ENCODE peak calls at places on chromosomes 16 and 17, in seven cellular contexts. One of them, this sample, is unnamed.

GRCh38 chr16:441447-441846 is 16.0 kb downstream of the RAB11FIP3 start:
- DNase-seq in tibial artery: no peak
- DNase-seq in cardiac fibroblast: no peak
- DNase-seq in B cell: no peak
- DNase-seq in ovary: no peak
- DNase-seq in RWPE1: no peak
- DNase-seq in PC-9: no peak
- DNase-seq in this sample: no peak

GRCh38 chr17:301681-302299 is 50.8 kb downstream of the RPH3AL start:
- DNase-seq in ovary: no peak
- DNase-seq in B cell: peak
- DNase-seq in RWPE1: peak
- DNase-seq in tibial artery: no peak
- DNase-seq in cardiac fibroblast: peak
- DNase-seq in PC-9: peak
- DNase-seq in this sample: peak

GRCh38 chr17:42577532-42578281 is at the start of gene PSMC3IP:
- DNase-seq in tibial artery: peak
- DNase-seq in ovary: peak
- DNase-seq in PC-9: peak
- DNase-seq in RWPE1: peak
- DNase-seq in cardiac fibroblast: peak
- DNase-seq in B cell: peak
- DNase-seq in this sample: peak

GRCh38 chr16:15966420-15967222 is 17.2 kb downstream of the ABCC1 start:
- DNase-seq in RWPE1: peak
- DNase-seq in cardiac fibroblast: peak
- DNase-seq in ovary: no peak
- DNase-seq in B cell: no peak
- DNase-seq in tibial artery: no peak
- DNase-seq in PC-9: peak
- DNase-seq in this sample: no peak

GRCh38 chr16:30820952-30821421 is 34.0 kb upstream of the ZNF629 start:
- DNase-seq in ovary: no peak
- DNase-seq in PC-9: no peak
- DNase-seq in cardiac fibroblast: no peak
- DNase-seq in tibial artery: no peak
- DNase-seq in RWPE1: no peak
- DNase-seq in B cell: no peak
- DNase-seq in this sample: peak

GRCh38 chr17:9908649-9909042 is 3.6 kb upstream of the RCVRN start:
- DNase-seq in tibial artery: no peak
- DNase-seq in cardiac fibroblast: no peak
- DNase-seq in B cell: no peak
- DNase-seq in ovary: no peak
- DNase-seq in RWPE1: no peak
- DNase-seq in PC-9: no peak
- DNase-seq in this sample: no peak

GRCh38 chr16:75251280-75252048 is at the start of gene BCAR1:
- DNase-seq in RWPE1: peak
- DNase-seq in ovary: peak
- DNase-seq in cardiac fibroblast: peak
- DNase-seq in PC-9: peak
- DNase-seq in tibial artery: peak
- DNase-seq in B cell: no peak
- DNase-seq in this sample: peak

GRCh38 chr17:37745801-37746426 is 1.1 kb upstream of the HNF1B start:
- DNase-seq in PC-9: no peak
- DNase-seq in ovary: no peak
- DNase-seq in tibial artery: no peak
- DNase-seq in RWPE1: no peak
- DNase-seq in B cell: no peak
- DNase-seq in cardiac fibroblast: no peak
- DNase-seq in this sample: no peak

GRCh38 chr17:66915204-66915611 is 49.3 kb upstream of the CACNG4 start:
- DNase-seq in RWPE1: peak
- DNase-seq in B cell: no peak
- DNase-seq in tibial artery: no peak
- DNase-seq in PC-9: peak
- DNase-seq in ovary: no peak
- DNase-seq in cardiac fibroblast: peak
- DNase-seq in this sample: no peak

GRCh38 chr16:8915722-8916321 is 33.7 kb downstream of the LITAFD start:
- DNase-seq in ovary: no peak
- DNase-seq in B cell: no peak
- DNase-seq in PC-9: no peak
- DNase-seq in tibial artery: no peak
- DNase-seq in cardiac fibroblast: no peak
- DNase-seq in RWPE1: no peak
- DNase-seq in this sample: no peak

GRCh38 chr16:82070656-82071369 is 35.8 kb downstream of the HSD17B2 start:
- DNase-seq in cardiac fibroblast: peak
- DNase-seq in ovary: no peak
- DNase-seq in RWPE1: peak
- DNase-seq in PC-9: no peak
- DNase-seq in B cell: no peak
- DNase-seq in tibial artery: no peak
- DNase-seq in this sample: no peak

GRCh38 chr17:9226794-9227135 is 205.5 kb downstream of the NTN1 start:
- DNase-seq in RWPE1: no peak
- DNase-seq in tibial artery: no peak
- DNase-seq in B cell: no peak
- DNase-seq in PC-9: no peak
- DNase-seq in ovary: no peak
- DNase-seq in cardiac fibroblast: no peak
- DNase-seq in this sample: peak

GRCh38 chr17:11331790-11332526 is 90.9 kb downstream of the SHISA6 start:
- DNase-seq in B cell: no peak
- DNase-seq in ovary: no peak
- DNase-seq in cardiac fibroblast: no peak
- DNase-seq in tibial artery: no peak
- DNase-seq in RWPE1: no peak
- DNase-seq in PC-9: no peak
- DNase-seq in this sample: no peak

GRCh38 chr17:11330871-11331270 is 89.9 kb downstream of the SHISA6 start:
- DNase-seq in tibial artery: no peak
- DNase-seq in cardiac fibroblast: peak
- DNase-seq in ovary: no peak
- DNase-seq in RWPE1: no peak
- DNase-seq in B cell: no peak
- DNase-seq in PC-9: no peak
- DNase-seq in this sample: no peak

GRCh38 chr17:11336290-11336995 is 95.4 kb downstream of the SHISA6 start:
- DNase-seq in cardiac fibroblast: no peak
- DNase-seq in B cell: no peak
- DNase-seq in RWPE1: no peak
- DNase-seq in tibial artery: no peak
- DNase-seq in ovary: no peak
- DNase-seq in PC-9: no peak
- DNase-seq in this sample: no peak

GRCh38 chr17:11334493-11334892 is 93.5 kb downstream of the SHISA6 start:
- DNase-seq in PC-9: no peak
- DNase-seq in RWPE1: no peak
- DNase-seq in ovary: no peak
- DNase-seq in tibial artery: no peak
- DNase-seq in B cell: no peak
- DNase-seq in cardiac fibroblast: no peak
- DNase-seq in this sample: no peak

GRCh38 chr17:11332706-11333105 is 91.7 kb downstream of the SHISA6 start:
- DNase-seq in ovary: no peak
- DNase-seq in PC-9: no peak
- DNase-seq in tibial artery: no peak
- DNase-seq in RWPE1: no peak
- DNase-seq in cardiac fibroblast: no peak
- DNase-seq in B cell: no peak
- DNase-seq in this sample: no peak
- TF ChIP-seq CTCF in ovary: no peak
- TF ChIP-seq CTCF in PC-9: no peak
- TF ChIP-seq CTCF in tibial artery: no peak
- TF ChIP-seq CTCF in RWPE1: no peak
- TF ChIP-seq CTCF in cardiac fibroblast: no peak
- TF ChIP-seq CTCF in B cell: no peak
- TF ChIP-seq CTCF in this sample: no peak

GRCh38 chr17:49545007-49545660 is 30.5 kb upstream of the NXPH3 start:
- DNase-seq in B cell: no peak
- DNase-seq in PC-9: no peak
- DNase-seq in ovary: no peak
- DNase-seq in RWPE1: no peak
- DNase-seq in cardiac fibroblast: no peak
- DNase-seq in tibial artery: no peak
- DNase-seq in this sample: no peak

GRCh38 chr17:49547566-49547965 is 28.1 kb upstream of the NXPH3 start:
- DNase-seq in B cell: no peak
- DNase-seq in RWPE1: no peak
- DNase-seq in tibial artery: peak
- DNase-seq in cardiac fibroblast: no peak
- DNase-seq in PC-9: no peak
- DNase-seq in ovary: no peak
- DNase-seq in this sample: no peak

GRCh38 chr17:49548051-49548505 is 27.6 kb upstream of the NXPH3 start:
- DNase-seq in tibial artery: no peak
- DNase-seq in B cell: no peak
- DNase-seq in RWPE1: no peak
- DNase-seq in PC-9: no peak
- DNase-seq in cardiac fibroblast: no peak
- DNase-seq in ovary: no peak
- DNase-seq in this sample: no peak

GRCh38 chr17:49546546-49547535 is 28.8 kb upstream of the NXPH3 start:
- DNase-seq in PC-9: no peak
- DNase-seq in B cell: no peak
- DNase-seq in cardiac fibroblast: no peak
- DNase-seq in tibial artery: no peak
- DNase-seq in RWPE1: no peak
- DNase-seq in ovary: no peak
- DNase-seq in this sample: no peak

DNA sequence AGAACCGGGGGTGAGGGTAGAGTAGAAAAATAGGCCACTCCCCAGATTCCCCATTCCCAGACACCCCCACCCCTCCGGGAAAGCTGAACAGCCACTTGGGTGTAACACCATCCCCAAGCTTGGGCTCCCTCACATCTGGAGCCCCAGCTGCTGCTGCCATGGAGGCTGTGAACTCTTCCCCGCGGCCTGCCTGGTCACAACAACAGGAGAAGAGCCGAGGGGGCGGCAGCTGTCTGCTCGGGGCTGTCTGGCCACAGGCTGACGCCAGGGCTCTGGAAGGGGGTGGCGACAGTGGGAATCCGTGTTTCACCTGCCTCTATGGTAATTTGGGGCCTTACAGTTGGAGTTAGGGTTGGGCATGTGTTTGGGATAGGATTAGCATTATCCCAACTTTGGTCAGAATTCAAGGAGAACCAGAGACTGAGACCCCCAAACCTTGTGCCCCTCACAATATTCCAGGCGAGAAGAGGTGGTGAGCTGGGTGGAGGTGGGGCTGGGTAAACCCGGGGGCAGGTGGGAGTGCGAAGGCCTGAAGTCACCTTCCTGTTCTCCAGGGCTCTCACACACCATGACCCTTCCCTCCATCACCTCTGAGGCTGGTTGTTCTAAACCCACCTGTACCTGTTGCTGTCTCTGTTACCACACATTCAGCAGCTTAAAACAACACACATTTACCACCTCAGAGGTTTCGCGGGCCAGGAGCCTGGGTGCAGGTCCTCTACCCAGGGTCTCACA is 29.7 kb upstream of the NXPH3 start:
- DNase-seq in tibial artery: no peak
- DNase-seq in PC-9: no peak
- DNase-seq in cardiac fibroblast: no peak
- DNase-seq in RWPE1: no peak
- DNase-seq in ovary: no peak
- DNase-seq in B cell: no peak
- DNase-seq in this sample: no peak
- TF ChIP-seq CTCF in tibial artery: no peak
- TF ChIP-seq CTCF in PC-9: no peak
- TF ChIP-seq CTCF in cardiac fibroblast: no peak
- TF ChIP-seq CTCF in RWPE1: no peak
- TF ChIP-seq CTCF in ovary: no peak
- TF ChIP-seq CTCF in B cell: no peak
- TF ChIP-seq CTCF in this sample: no peak

GRCh38 chr17:82349287-82349701 is 9.8 kb upstream of the TEX19 start:
- DNase-seq in B cell: no peak
- DNase-seq in ovary: no peak
- DNase-seq in RWPE1: no peak
- DNase-seq in PC-9: no peak
- DNase-seq in tibial artery: no peak
- DNase-seq in cardiac fibroblast: no peak
- DNase-seq in this sample: no peak

GRCh38 chr17:82351254-82351712 is 7.8 kb upstream of the TEX19 start:
- DNase-seq in ovary: no peak
- DNase-seq in PC-9: no peak
- DNase-seq in RWPE1: no peak
- DNase-seq in tibial artery: no peak
- DNase-seq in cardiac fibroblast: no peak
- DNase-seq in B cell: no peak
- DNase-seq in this sample: no peak

GRCh38 chr17:82348866-82349265 is 10.2 kb upstream of the TEX19 start:
- DNase-seq in tibial artery: no peak
- DNase-seq in ovary: no peak
- DNase-seq in RWPE1: no peak
- DNase-seq in cardiac fibroblast: no peak
- DNase-seq in B cell: no peak
- DNase-seq in PC-9: no peak
- DNase-seq in this sample: no peak

GRCh38 chr17:82351713-82352488 is 7.1 kb upstream of the TEX19 start:
- DNase-seq in B cell: peak
- DNase-seq in RWPE1: peak
- DNase-seq in cardiac fibroblast: peak
- DNase-seq in PC-9: peak
- DNase-seq in tibial artery: peak
- DNase-seq in ovary: peak
- DNase-seq in this sample: no peak

GRCh38 chr17:82350182-82351030 is 8.6 kb upstream of the TEX19 start:
- DNase-seq in RWPE1: no peak
- DNase-seq in cardiac fibroblast: no peak
- DNase-seq in PC-9: no peak
- DNase-seq in ovary: no peak
- DNase-seq in tibial artery: no peak
- DNase-seq in B cell: no peak
- DNase-seq in this sample: no peak
- TF ChIP-seq CTCF in RWPE1: peak
- TF ChIP-seq CTCF in cardiac fibroblast: no peak
- TF ChIP-seq CTCF in PC-9: peak
- TF ChIP-seq CTCF in ovary: no peak
- TF ChIP-seq CTCF in tibial artery: no peak
- TF ChIP-seq CTCF in B cell: peak
- TF ChIP-seq CTCF in this sample: no peak

GRCh38 chr17:44877121-44877520 is 22.1 kb downstream of the EFTUD2 start:
- DNase-seq in RWPE1: no peak
- DNase-seq in B cell: no peak
- DNase-seq in tibial artery: no peak
- DNase-seq in ovary: no peak
- DNase-seq in PC-9: no peak
- DNase-seq in cardiac fibroblast: no peak
- DNase-seq in this sample: no peak

GRCh38 chr17:44881145-44881544 is 18.1 kb downstream of the EFTUD2 start:
- DNase-seq in ovary: no peak
- DNase-seq in B cell: no peak
- DNase-seq in RWPE1: no peak
- DNase-seq in tibial artery: no peak
- DNase-seq in cardiac fibroblast: no peak
- DNase-seq in PC-9: no peak
- DNase-seq in this sample: no peak

GRCh38 chr17:44875761-44876160 is 23.5 kb downstream of the EFTUD2 start:
- DNase-seq in tibial artery: no peak
- DNase-seq in RWPE1: no peak
- DNase-seq in PC-9: no peak
- DNase-seq in ovary: no peak
- DNase-seq in cardiac fibroblast: no peak
- DNase-seq in B cell: no peak
- DNase-seq in this sample: no peak

GRCh38 chr17:44878627-44879221 is 20.5 kb downstream of the EFTUD2 start:
- DNase-seq in ovary: peak
- DNase-seq in PC-9: no peak
- DNase-seq in cardiac fibroblast: peak
- DNase-seq in RWPE1: peak
- DNase-seq in B cell: no peak
- DNase-seq in tibial artery: no peak
- DNase-seq in this sample: no peak
- TF ChIP-seq CTCF in ovary: no peak
- TF ChIP-seq CTCF in PC-9: peak
- TF ChIP-seq CTCF in cardiac fibroblast: peak
- TF ChIP-seq CTCF in RWPE1: peak
- TF ChIP-seq CTCF in B cell: peak
- TF ChIP-seq CTCF in tibial artery: peak
- TF ChIP-seq CTCF in this sample: peak

This sample was measured in chondrocyte.